ENCODE peak calls at places on chromosomes 13 and 19, in eight cellular contexts. J is cardiac muscle cell, U is lower leg skin, H is kidney epithelial cell, S is uterus, B is choroid plexus epithelial cell, O is psoas muscle, N is epithelial cell of proximal tubule. T is an unnamed sample.

GRCh38 chr13:32261567-32261966 is 53.6 kb downstream of the ZAR1L start:
- DNase-seq in J (peak; percentile 26), U (peak; percentile 52), H (peak; percentile 14), S (peak; percentile 88), B (peak; percentile 94), O (peak; percentile 77), N (no peak), T (peak; percentile 37)

GRCh38 chr19:4583961-4584669 is 24.6 kb upstream of the SEMA6B start:
- DNase-seq in J (no peak), U (no peak), H (no peak), S (no peak), B (no peak), O (no peak), N (no peak), T (no peak)

GRCh38 chr13:93959796-93960533 is 519.5 kb downstream of the DCT start:
- DNase-seq in J (no peak), U (no peak), H (no peak), S (no peak), B (peak; percentile 24), O (no peak), N (no peak), T (no peak)

GRCh38 chr13:111045170-111045569 is 69.9 kb upstream of the ARHGEF7 start:
- DNase-seq in J (no peak), U (no peak), H (no peak), S (no peak), B (no peak), O (no peak), N (no peak), T (no peak)

GRCh38 chr13:98390086-98390697 is 186.7 kb downstream of the STK24 start:
- DNase-seq in J (no peak), U (no peak), H (no peak), S (no peak), B (peak; percentile 12), O (no peak), N (no peak), T (no peak)

GRCh38 chr13:90420683-90421082 is 926.8 kb upstream of the MIR17HG start:
- DNase-seq in J (no peak), U (no peak), H (no peak), S (no peak), B (peak; percentile 48), O (no peak), N (no peak), T (no peak)

GRCh38 chr13:27790523-27790922 is 1.8 kb upstream of the GSX1 start:
- DNase-seq in J (no peak), U (no peak), H (no peak), S (no peak), B (no peak), O (no peak), N (no peak), T (no peak)

GRCh38 chr19:2495130-2495641 is 19.3 kb downstream of the GADD45B start:
- DNase-seq in J (peak; percentile 91), U (peak; percentile 80), H (no peak), S (peak; percentile 70), B (peak; percentile 58), O (peak; percentile 93), N (no peak), T (peak; percentile 93)

GRCh38 chr19:58364127-58364526 is 1.6 kb upstream of the ZNF497 start:
- DNase-seq in J (no peak), U (no peak), H (no peak), S (no peak), B (no peak), O (peak; percentile 44), N (no peak), T (no peak)

GRCh38 chr19:35135389-35135909 is 590 bp upstream of the LGI4 start:
- DNase-seq in J (peak; percentile 92), U (no peak), H (no peak), S (peak; percentile 87), B (peak; percentile 73), O (peak; percentile 94), N (no peak), T (peak; percentile 88)

DNA sequence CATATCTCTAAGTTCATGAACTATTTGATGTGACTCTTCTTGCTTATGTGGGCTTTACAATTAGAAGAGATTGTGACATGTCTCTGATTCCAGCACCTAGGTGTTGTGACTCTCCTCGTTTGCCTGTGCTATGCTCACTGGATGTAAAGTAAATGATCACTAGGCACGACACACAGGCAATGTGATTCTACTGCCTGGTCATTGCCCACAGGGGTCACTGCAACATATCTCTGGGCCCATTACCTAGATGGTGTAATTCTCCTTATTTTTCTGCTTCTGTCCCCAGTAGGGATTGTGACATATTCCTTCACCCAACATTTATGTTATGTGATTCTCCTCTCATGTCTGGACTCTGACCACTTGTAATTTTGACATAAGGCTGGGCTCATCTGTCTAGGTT is 65.8 kb upstream of the ZNF91 start:
- DNase-seq in J (no peak), U (no peak), H (no peak), S (no peak), B (no peak), O (no peak), N (no peak), T (no peak)
- H3K4me3 ChIP-seq in J (no peak overlapping the region), U (no peak overlapping the region), H (no peak overlapping the region), S (no peak overlapping the region), B (no peak overlapping the region), O (no peak overlapping the region), N (no peak overlapping the region), T (no peak overlapping the region)

GRCh38 chr19:48844472-48844871 is 8.2 kb upstream of the HSD17B14 start:
- DNase-seq in J (no peak), U (no peak), H (no peak), S (no peak), B (peak; percentile 65), O (no peak), N (no peak), T (no peak)

GRCh38 chr19:48841571-48841970 is 5.3 kb upstream of the HSD17B14 start:
- DNase-seq in J (no peak), U (no peak), H (no peak), S (no peak), B (no peak), O (no peak), N (no peak), T (no peak)

GRCh38 chr19:48842744-48843162 is 6.5 kb upstream of the HSD17B14 start:
- DNase-seq in J (peak; percentile 65), U (peak; percentile 40), H (no peak), S (peak; percentile 37), B (peak; percentile 63), O (no peak), N (no peak), T (peak; percentile 34)

GRCh38 chr19:48841047-48841446 is 4.8 kb upstream of the HSD17B14 start:
- DNase-seq in J (no peak), U (no peak), H (no peak), S (no peak), B (no peak), O (no peak), N (no peak), T (no peak)

DNA sequence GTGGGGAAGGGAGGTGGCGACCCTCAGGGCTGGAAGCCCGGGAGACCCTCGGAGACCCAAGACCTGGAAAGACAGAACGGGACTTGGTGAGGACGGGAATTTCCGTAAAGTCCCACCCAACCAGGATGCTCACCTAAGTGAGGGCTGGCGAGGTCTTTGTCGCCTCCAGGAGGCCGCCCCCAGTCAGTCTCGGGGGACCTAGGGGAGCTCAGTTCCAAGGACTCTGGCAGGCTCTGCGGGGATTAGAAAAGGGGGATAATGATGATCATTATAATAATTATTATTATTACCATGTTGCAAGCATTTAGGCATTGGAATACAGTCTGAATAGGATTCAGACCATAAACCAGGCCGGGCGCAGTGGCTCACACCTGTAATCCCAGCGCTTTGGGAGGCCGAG is 9.1 kb upstream of the HSD17B14 start:
- DNase-seq in J (no peak), U (no peak), H (no peak), S (no peak), B (no peak), O (no peak), N (no peak), T (no peak)
- TF ChIP-seq CTCF in J (no peak), U (no peak), H (no peak), S (no peak), B (no peak), O (no peak), N (no peak), T (no peak)

GRCh38 chr19:52962394-52963228 is at the start of gene ZNF816:
- DNase-seq in J (peak; percentile 98), U (peak; percentile 98), H (peak; percentile 65), S (peak; percentile 99), B (peak; percentile 96), O (peak; percentile 97), N (no peak), T (peak; percentile 100)
- H3K4me3 ChIP-seq in J (peak within 1 kb of the TSS; percentile 62), U (peak within 1 kb of the TSS; percentile 58), H (peak within 1 kb of the TSS; percentile 65), S (peak within 1 kb of the TSS; percentile 58), B (peak within 1 kb of the TSS; percentile 79), O (peak within 1 kb of the TSS; percentile 74), N (peak within 1 kb of the TSS; percentile 86), T (peak within 1 kb of the TSS; percentile 52)

GRCh38 chr19:38475176-38475575 is 41.7 kb downstream of the RYR1 start:
- DNase-seq in J (no peak), U (no peak), H (no peak), S (no peak), B (no peak), O (no peak), N (no peak), T (no peak)

GRCh38 chr19:38483016-38483630 is 49.6 kb downstream of the RYR1 start:
- DNase-seq in J (no peak), U (no peak), H (no peak), S (no peak), B (no peak), O (no peak), N (no peak), T (no peak)

GRCh38 chr19:38473201-38473600 is 39.7 kb downstream of the RYR1 start:
- DNase-seq in J (no peak), U (no peak), H (no peak), S (no peak), B (no peak), O (no peak), N (no peak), T (no peak)

GRCh38 chr19:38482496-38482895 is 49.0 kb downstream of the RYR1 start:
- DNase-seq in J (no peak), U (no peak), H (no peak), S (no peak), B (no peak), O (no peak), N (no peak), T (no peak)

GRCh38 chr19:38478273-38478971 is 44.9 kb downstream of the RYR1 start:
- DNase-seq in J (peak; percentile 4), U (no peak), H (no peak), S (no peak), B (peak; percentile 11), O (no peak), N (no peak), T (no peak)
- TF ChIP-seq CTCF in J (peak; percentile 7), U (no peak), H (no peak), S (no peak), B (peak; percentile 23), O (no peak), N (no peak), T (no peak)

T was measured in transverse colon.